ENCODE peak calls at places on chromosomes 1 and 21, in five cellular contexts. One of them, this sample, is unnamed.

GRCh38 chr1:245448858-245449534 is 294.2 kb downstream of the KIF26B start:
- DNase-seq in neuronal stem cell: no peak
- DNase-seq in hepatocyte: no peak
- DNase-seq in neural progenitor cell: no peak
- DNase-seq in upper lobe of right lung: no peak
- DNase-seq in this sample: no peak

GRCh38 chr21:33230518-33231324 is 983 bp downstream of the IFNAR2 start:
- DNase-seq in neuronal stem cell: peak; percentile 56
- DNase-seq in hepatocyte: peak; percentile 61
- DNase-seq in neural progenitor cell: peak; percentile 77
- DNase-seq in upper lobe of right lung: peak; percentile 76
- DNase-seq in this sample: peak; percentile 85

GRCh38 chr1:211339631-211340041 is 13.0 kb downstream of the TRAF5 start:
- DNase-seq in neuronal stem cell: no peak
- DNase-seq in hepatocyte: no peak
- DNase-seq in neural progenitor cell: no peak
- DNase-seq in upper lobe of right lung: no peak
- DNase-seq in this sample: no peak

GRCh38 chr1:25095635-25096200 is 136.6 kb downstream of the SYF2 start:
- DNase-seq in neuronal stem cell: no peak
- DNase-seq in hepatocyte: no peak
- DNase-seq in neural progenitor cell: no peak
- DNase-seq in upper lobe of right lung: no peak
- DNase-seq in this sample: no peak

GRCh38 chr1:60573726-60574409 is 500.3 kb upstream of the C1orf87 start:
- DNase-seq in neuronal stem cell: no peak
- DNase-seq in hepatocyte: peak; percentile 31
- DNase-seq in neural progenitor cell: no peak
- DNase-seq in upper lobe of right lung: no peak
- DNase-seq in this sample: no peak

GRCh38 chr1:207897188-207897587 is 13.7 kb downstream of the CD34 start:
- DNase-seq in neuronal stem cell: no peak
- DNase-seq in hepatocyte: no peak
- DNase-seq in neural progenitor cell: peak; percentile 44
- DNase-seq in upper lobe of right lung: no peak
- DNase-seq in this sample: no peak

GRCh38 chr1:220906561-220907334 is 27.5 kb downstream of the HLX start:
- DNase-seq in neuronal stem cell: no peak
- DNase-seq in hepatocyte: no peak
- DNase-seq in neural progenitor cell: no peak
- DNase-seq in upper lobe of right lung: no peak
- DNase-seq in this sample: no peak

GRCh38 chr1:184649500-184649899 is 105.2 kb downstream of the EDEM3 start:
- DNase-seq in neuronal stem cell: no peak
- DNase-seq in hepatocyte: no peak
- DNase-seq in neural progenitor cell: no peak
- DNase-seq in upper lobe of right lung: no peak
- DNase-seq in this sample: no peak

GRCh38 chr1:40984066-40984465 is 4.6 kb downstream of the CTPS1 start:
- DNase-seq in neuronal stem cell: no peak
- DNase-seq in hepatocyte: no peak
- DNase-seq in neural progenitor cell: no peak
- DNase-seq in upper lobe of right lung: no peak
- DNase-seq in this sample: no peak

GRCh38 chr1:107782192-107782845 is 182.7 kb downstream of the VAV3 start:
- DNase-seq in neuronal stem cell: peak; percentile 57
- DNase-seq in hepatocyte: peak; percentile 80
- DNase-seq in neural progenitor cell: peak; percentile 63
- DNase-seq in upper lobe of right lung: no peak
- DNase-seq in this sample: no peak

GRCh38 chr1:226400519-226401406 is 7.1 kb downstream of the PARP1 start:
- DNase-seq in neuronal stem cell: no peak
- DNase-seq in hepatocyte: no peak
- DNase-seq in neural progenitor cell: no peak
- DNase-seq in upper lobe of right lung: no peak
- DNase-seq in this sample: no peak

GRCh38 chr1:201282931-201283829 is at the start of gene PKP1:
- DNase-seq in neuronal stem cell: no peak
- DNase-seq in hepatocyte: peak; percentile 65
- DNase-seq in neural progenitor cell: peak; percentile 38
- DNase-seq in upper lobe of right lung: peak; percentile 74
- DNase-seq in this sample: peak; percentile 79

GRCh38 chr1:201283836-201284553 is 689 bp downstream of the PKP1 start:
- DNase-seq in neuronal stem cell: no peak
- DNase-seq in hepatocyte: no peak
- DNase-seq in neural progenitor cell: no peak
- DNase-seq in upper lobe of right lung: no peak
- DNase-seq in this sample: no peak

GRCh38 chr1:201286445-201286844 is 3.1 kb downstream of the PKP1 start:
- DNase-seq in neuronal stem cell: no peak
- DNase-seq in hepatocyte: no peak
- DNase-seq in neural progenitor cell: no peak
- DNase-seq in upper lobe of right lung: no peak
- DNase-seq in this sample: no peak

GRCh38 chr1:201285846-201286245 is 2.5 kb downstream of the PKP1 start:
- DNase-seq in neuronal stem cell: no peak
- DNase-seq in hepatocyte: no peak
- DNase-seq in neural progenitor cell: no peak
- DNase-seq in upper lobe of right lung: no peak
- DNase-seq in this sample: peak; percentile 38

GRCh38 chr1:201284636-201285035 is 1.3 kb downstream of the PKP1 start:
- DNase-seq in neuronal stem cell: no peak
- DNase-seq in hepatocyte: no peak
- DNase-seq in neural progenitor cell: no peak
- DNase-seq in upper lobe of right lung: no peak
- DNase-seq in this sample: no peak
- H3K4me3 ChIP-seq in neuronal stem cell: no peak overlapping the region
- H3K4me3 ChIP-seq in hepatocyte: no peak overlapping the region
- H3K4me3 ChIP-seq in neural progenitor cell: no peak overlapping the region
- H3K4me3 ChIP-seq in upper lobe of right lung: no peak overlapping the region
- H3K4me3 ChIP-seq in this sample: no peak overlapping the region

DNA sequence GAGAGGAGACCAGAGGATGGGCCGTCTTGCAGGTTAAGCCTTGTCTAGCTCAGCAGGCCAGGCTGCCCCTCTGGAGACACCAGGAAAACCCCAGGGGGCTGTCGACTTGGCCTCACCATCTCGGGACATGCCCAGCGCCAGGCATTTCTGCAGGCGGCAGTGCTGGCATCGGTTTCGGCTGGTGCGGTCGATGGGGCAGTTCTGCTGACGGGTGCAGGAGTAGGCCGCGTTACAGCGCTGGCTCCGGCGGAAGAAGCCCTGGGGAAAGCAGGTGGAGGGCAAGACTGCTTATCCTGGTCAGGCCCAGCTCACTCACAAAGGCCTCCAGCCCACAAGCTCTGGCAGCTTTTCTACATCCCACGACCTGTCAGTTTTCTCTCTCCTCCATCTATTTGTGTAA is 11.3 kb upstream of the LINGO4 start:
- DNase-seq in neuronal stem cell: no peak
- DNase-seq in hepatocyte: no peak
- DNase-seq in neural progenitor cell: no peak
- DNase-seq in upper lobe of right lung: peak; percentile 41
- DNase-seq in this sample: no peak
- H3K4me1 ChIP-seq in neuronal stem cell: no peaks in the 10 kb centered on the region
- H3K4me1 ChIP-seq in hepatocyte: no peaks in the 10 kb centered on the region
- H3K4me1 ChIP-seq in neural progenitor cell: no peaks in the 10 kb centered on the region
- H3K4me1 ChIP-seq in upper lobe of right lung: no peaks in the 10 kb centered on the region
- H3K4me1 ChIP-seq in this sample: no peaks in the 10 kb centered on the region

DNA sequence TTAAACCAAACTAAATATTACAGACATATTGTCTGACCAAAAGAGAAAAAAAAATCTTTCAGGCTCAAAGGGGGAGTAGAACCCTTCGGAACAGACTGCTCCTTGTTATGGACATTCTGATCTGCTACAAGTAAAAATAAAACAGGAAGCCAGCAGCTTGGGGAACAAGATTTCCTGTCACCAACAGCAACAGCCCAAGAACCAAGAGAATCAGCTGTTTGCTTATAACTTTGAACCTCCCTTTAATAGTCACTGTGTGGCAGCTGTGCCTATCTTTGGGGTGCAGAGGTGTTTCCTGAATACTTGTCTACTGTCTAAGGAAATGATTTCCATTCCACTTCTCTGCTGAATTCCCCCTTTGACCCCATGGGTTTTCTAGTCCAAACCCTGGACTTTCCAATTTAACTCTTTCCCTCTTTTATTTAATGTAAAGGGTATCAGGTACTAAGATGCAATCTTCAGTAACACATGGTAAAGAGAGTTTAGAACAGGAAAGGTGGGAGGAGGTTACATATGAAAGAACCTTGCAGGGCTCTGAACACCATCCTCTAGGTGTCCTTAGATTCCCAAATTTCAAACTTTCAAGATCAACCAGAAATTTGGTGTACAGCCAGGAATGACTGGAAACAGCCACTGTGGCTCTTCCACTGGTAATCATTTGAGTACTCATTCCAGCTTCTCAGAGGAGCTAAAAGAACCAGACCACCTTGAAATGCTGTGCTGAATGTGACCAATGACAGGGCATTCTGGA is 38.7 kb downstream of the GPR3 start:
- DNase-seq in neuronal stem cell: no peak
- DNase-seq in hepatocyte: no peak
- DNase-seq in neural progenitor cell: no peak
- DNase-seq in upper lobe of right lung: no peak
- DNase-seq in this sample: no peak
- H3K9me3 ChIP-seq in neuronal stem cell: no peaks in the 10 kb centered on the region
- H3K9me3 ChIP-seq in hepatocyte: no peaks in the 10 kb centered on the region
- H3K9me3 ChIP-seq in neural progenitor cell: no peaks in the 10 kb centered on the region
- H3K9me3 ChIP-seq in upper lobe of right lung: no peaks in the 10 kb centered on the region
- H3K9me3 ChIP-seq in this sample: no peaks in the 10 kb centered on the region

GRCh38 chr1:170214980-170215910 is 69.5 kb downstream of the NTMT2 start:
- DNase-seq in neuronal stem cell: no peak
- DNase-seq in hepatocyte: no peak
- DNase-seq in neural progenitor cell: no peak
- DNase-seq in upper lobe of right lung: no peak
- DNase-seq in this sample: peak; percentile 73

GRCh38 chr1:170221495-170221894 is 75.7 kb downstream of the NTMT2 start:
- DNase-seq in neuronal stem cell: no peak
- DNase-seq in hepatocyte: no peak
- DNase-seq in neural progenitor cell: no peak
- DNase-seq in upper lobe of right lung: no peak
- DNase-seq in this sample: no peak

GRCh38 chr1:170221031-170221430 is 75.3 kb downstream of the NTMT2 start:
- DNase-seq in neuronal stem cell: no peak
- DNase-seq in hepatocyte: peak; percentile 32
- DNase-seq in neural progenitor cell: no peak
- DNase-seq in upper lobe of right lung: no peak
- DNase-seq in this sample: no peak

GRCh38 chr1:170218261-170218660 is 72.5 kb downstream of the NTMT2 start:
- DNase-seq in neuronal stem cell: no peak
- DNase-seq in hepatocyte: no peak
- DNase-seq in neural progenitor cell: no peak
- DNase-seq in upper lobe of right lung: no peak
- DNase-seq in this sample: peak; percentile 44

DNA sequence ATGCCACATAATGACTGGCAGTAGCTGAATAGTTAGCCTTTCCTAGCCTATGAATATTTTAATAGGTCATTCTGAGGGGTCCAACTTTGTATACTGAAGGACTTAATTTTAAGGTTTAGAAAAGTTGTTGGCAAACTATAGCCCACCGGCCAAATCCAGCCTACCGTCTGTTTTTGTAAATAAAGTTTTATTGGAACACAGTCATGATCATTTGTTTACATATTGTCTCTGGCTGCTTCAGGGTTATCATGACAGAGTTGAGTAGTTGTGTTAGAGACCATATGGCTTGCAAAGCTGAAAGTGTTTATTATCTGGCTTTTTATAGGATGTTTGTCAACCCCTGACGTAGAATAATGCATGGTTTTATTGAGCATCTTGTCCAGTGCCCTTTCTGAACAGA is 73.4 kb downstream of the NTMT2 start:
- DNase-seq in neuronal stem cell: no peak
- DNase-seq in hepatocyte: no peak
- DNase-seq in neural progenitor cell: no peak
- DNase-seq in upper lobe of right lung: no peak
- DNase-seq in this sample: no peak
- H3K4me3 ChIP-seq in neuronal stem cell: no peak overlapping the region
- H3K4me3 ChIP-seq in hepatocyte: no peak overlapping the region
- H3K4me3 ChIP-seq in neural progenitor cell: no peak overlapping the region
- H3K4me3 ChIP-seq in upper lobe of right lung: no peak overlapping the region
- H3K4me3 ChIP-seq in this sample: no peak overlapping the region

DNA sequence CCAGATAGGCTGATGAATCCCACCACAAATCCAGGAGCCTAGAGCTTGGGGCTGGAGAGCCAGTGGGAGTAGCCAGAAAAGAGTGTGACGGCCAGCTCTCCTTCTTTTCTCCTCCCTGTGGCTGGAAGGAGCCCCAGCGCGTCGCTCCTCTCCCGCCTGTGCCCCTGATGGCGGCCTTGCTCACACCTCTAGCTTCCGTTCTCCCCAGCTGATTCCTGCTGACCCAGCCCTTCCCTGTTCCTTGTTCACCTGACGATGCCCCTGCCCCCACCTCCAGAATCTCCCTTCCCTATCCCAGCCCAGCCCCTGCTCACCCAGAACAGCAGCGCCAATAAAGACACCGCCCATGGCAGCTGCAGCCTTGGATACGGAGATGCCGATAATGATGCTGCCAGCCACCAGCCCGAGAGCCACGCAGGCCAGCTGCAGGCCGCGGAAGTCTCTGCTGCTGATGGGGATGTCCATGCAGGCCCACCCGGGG is 656 bp downstream of the KNCN start:
- DNase-seq in neuronal stem cell: no peak
- DNase-seq in hepatocyte: no peak
- DNase-seq in neural progenitor cell: no peak
- DNase-seq in upper lobe of right lung: no peak
- DNase-seq in this sample: no peak
- H3K4me1 ChIP-seq in neuronal stem cell: peaks cover 17% of the 10 kb centered on the region
- H3K4me1 ChIP-seq in hepatocyte: no peaks in the 10 kb centered on the region
- H3K4me1 ChIP-seq in neural progenitor cell: no peaks in the 10 kb centered on the region
- H3K4me1 ChIP-seq in upper lobe of right lung: no peaks in the 10 kb centered on the region
- H3K4me1 ChIP-seq in this sample: no peaks in the 10 kb centered on the region

GRCh38 chr1:152388889-152389288 is 25.2 kb downstream of the CRNN start:
- DNase-seq in neuronal stem cell: no peak
- DNase-seq in hepatocyte: no peak
- DNase-seq in neural progenitor cell: no peak
- DNase-seq in upper lobe of right lung: no peak
- DNase-seq in this sample: no peak
- H3K9me3 ChIP-seq in neuronal stem cell: peaks cover 13% of the 10 kb centered on the region
- H3K9me3 ChIP-seq in hepatocyte: peaks cover 4% of the 10 kb centered on the region
- H3K9me3 ChIP-seq in neural progenitor cell: peaks cover 48% of the 10 kb centered on the region
- H3K9me3 ChIP-seq in upper lobe of right lung: no peaks in the 10 kb centered on the region
- H3K9me3 ChIP-seq in this sample: no peaks in the 10 kb centered on the region

This sample was measured in aorta.